ENCODE peak calls at places on chromosomes 6 and 20, in ten cellular contexts. One of them, this sample, is unnamed.

GRCh38 chr6:52263709-52264320 is 19.5 kb upstream of the IL17F start:
- DNase-seq in activated effector memory CD4-positive, alpha-beta T cell treated with anti-CD3 and anti-CD28 coated beads, Interleukin-2, amount 50 U/mL, for 16 hours: peak; percentile 90
- DNase-seq in activated CD8-positive, alpha-beta T cell treated with anti-CD3 and anti-CD28 coated beads for 36 hours: peak; percentile 78
- DNase-seq in GM04504: peak; percentile 33
- DNase-seq in kidney tubule cell: peak; percentile 69
- DNase-seq in CMK: no peak
- DNase-seq in fibroblast of the conjunctiva: peak; percentile 62
- DNase-seq in stimulated activated CD4-positive, alpha-beta T cell treated with anti-CD3 and anti-CD28 coated beads, Interleukin-1b, Interleukin-23, amount 100 ng/mL, for 4 hours: peak; percentile 51
- DNase-seq in K562: peak; percentile 59
- DNase-seq in foreskin fibroblast: peak; percentile 92
- DNase-seq in this sample: peak; percentile 66

GRCh38 chr6:71373943-71374342 is 85.3 kb downstream of the OGFRL1 start:
- DNase-seq in GM04504: no peak
- DNase-seq in activated CD8-positive, alpha-beta T cell treated with anti-CD3 and anti-CD28 coated beads for 36 hours: no peak
- DNase-seq in foreskin fibroblast: no peak
- DNase-seq in activated effector memory CD4-positive, alpha-beta T cell treated with anti-CD3 and anti-CD28 coated beads, Interleukin-2, amount 50 U/mL, for 16 hours: no peak
- DNase-seq in kidney tubule cell: no peak
- DNase-seq in stimulated activated CD4-positive, alpha-beta T cell treated with anti-CD3 and anti-CD28 coated beads, Interleukin-1b, Interleukin-23, amount 100 ng/mL, for 4 hours: no peak
- DNase-seq in K562: no peak
- DNase-seq in CMK: no peak
- DNase-seq in fibroblast of the conjunctiva: no peak
- DNase-seq in this sample: no peak

GRCh38 chr6:103113416-103113815 is 1719.9 kb downstream of the GRIK2 start:
- DNase-seq in K562: no peak
- DNase-seq in foreskin fibroblast: no peak
- DNase-seq in activated effector memory CD4-positive, alpha-beta T cell treated with anti-CD3 and anti-CD28 coated beads, Interleukin-2, amount 50 U/mL, for 16 hours: no peak
- DNase-seq in fibroblast of the conjunctiva: no peak
- DNase-seq in kidney tubule cell: no peak
- DNase-seq in stimulated activated CD4-positive, alpha-beta T cell treated with anti-CD3 and anti-CD28 coated beads, Interleukin-1b, Interleukin-23, amount 100 ng/mL, for 4 hours: no peak
- DNase-seq in CMK: no peak
- DNase-seq in activated CD8-positive, alpha-beta T cell treated with anti-CD3 and anti-CD28 coated beads for 36 hours: no peak
- DNase-seq in GM04504: no peak
- DNase-seq in this sample: no peak

GRCh38 chr20:13105864-13106457 is 97.2 kb downstream of the SPTLC3 start:
- DNase-seq in CMK: no peak
- DNase-seq in stimulated activated CD4-positive, alpha-beta T cell treated with anti-CD3 and anti-CD28 coated beads, Interleukin-1b, Interleukin-23, amount 100 ng/mL, for 4 hours: no peak
- DNase-seq in foreskin fibroblast: peak; percentile 66
- DNase-seq in activated CD8-positive, alpha-beta T cell treated with anti-CD3 and anti-CD28 coated beads for 36 hours: no peak
- DNase-seq in fibroblast of the conjunctiva: peak; percentile 27
- DNase-seq in activated effector memory CD4-positive, alpha-beta T cell treated with anti-CD3 and anti-CD28 coated beads, Interleukin-2, amount 50 U/mL, for 16 hours: no peak
- DNase-seq in GM04504: peak; percentile 4
- DNase-seq in kidney tubule cell: peak; percentile 47
- DNase-seq in K562: peak; percentile 3
- DNase-seq in this sample: peak; percentile 35

GRCh38 chr6:163745566-163746400 is 331.3 kb downstream of the QKI start:
- DNase-seq in GM04504: peak; percentile 74
- DNase-seq in foreskin fibroblast: peak; percentile 20
- DNase-seq in CMK: no peak
- DNase-seq in activated effector memory CD4-positive, alpha-beta T cell treated with anti-CD3 and anti-CD28 coated beads, Interleukin-2, amount 50 U/mL, for 16 hours: no peak
- DNase-seq in fibroblast of the conjunctiva: peak; percentile 48
- DNase-seq in activated CD8-positive, alpha-beta T cell treated with anti-CD3 and anti-CD28 coated beads for 36 hours: no peak
- DNase-seq in stimulated activated CD4-positive, alpha-beta T cell treated with anti-CD3 and anti-CD28 coated beads, Interleukin-1b, Interleukin-23, amount 100 ng/mL, for 4 hours: no peak
- DNase-seq in K562: peak; percentile 35
- DNase-seq in kidney tubule cell: peak; percentile 98
- DNase-seq in this sample: no peak

GRCh38 chr6:159466934-159467333 is 226.1 kb downstream of the SOD2 start:
- DNase-seq in kidney tubule cell: no peak
- DNase-seq in CMK: no peak
- DNase-seq in foreskin fibroblast: no peak
- DNase-seq in stimulated activated CD4-positive, alpha-beta T cell treated with anti-CD3 and anti-CD28 coated beads, Interleukin-1b, Interleukin-23, amount 100 ng/mL, for 4 hours: no peak
- DNase-seq in fibroblast of the conjunctiva: no peak
- DNase-seq in GM04504: no peak
- DNase-seq in K562: no peak
- DNase-seq in activated effector memory CD4-positive, alpha-beta T cell treated with anti-CD3 and anti-CD28 coated beads, Interleukin-2, amount 50 U/mL, for 16 hours: no peak
- DNase-seq in activated CD8-positive, alpha-beta T cell treated with anti-CD3 and anti-CD28 coated beads for 36 hours: no peak
- DNase-seq in this sample: no peak

GRCh38 chr20:47741669-47742345 is 43.5 kb downstream of the SULF2 start:
- DNase-seq in kidney tubule cell: no peak
- DNase-seq in GM04504: no peak
- DNase-seq in activated effector memory CD4-positive, alpha-beta T cell treated with anti-CD3 and anti-CD28 coated beads, Interleukin-2, amount 50 U/mL, for 16 hours: no peak
- DNase-seq in CMK: no peak
- DNase-seq in stimulated activated CD4-positive, alpha-beta T cell treated with anti-CD3 and anti-CD28 coated beads, Interleukin-1b, Interleukin-23, amount 100 ng/mL, for 4 hours: no peak
- DNase-seq in fibroblast of the conjunctiva: no peak
- DNase-seq in activated CD8-positive, alpha-beta T cell treated with anti-CD3 and anti-CD28 coated beads for 36 hours: no peak
- DNase-seq in K562: no peak
- DNase-seq in foreskin fibroblast: no peak
- DNase-seq in this sample: no peak

GRCh38 chr6:12957321-12958051 is 240.9 kb downstream of the PHACTR1 start:
- DNase-seq in CMK: no peak
- DNase-seq in K562: no peak
- DNase-seq in GM04504: no peak
- DNase-seq in fibroblast of the conjunctiva: peak; percentile 60
- DNase-seq in kidney tubule cell: peak; percentile 59
- DNase-seq in stimulated activated CD4-positive, alpha-beta T cell treated with anti-CD3 and anti-CD28 coated beads, Interleukin-1b, Interleukin-23, amount 100 ng/mL, for 4 hours: no peak
- DNase-seq in activated CD8-positive, alpha-beta T cell treated with anti-CD3 and anti-CD28 coated beads for 36 hours: peak; percentile 31
- DNase-seq in activated effector memory CD4-positive, alpha-beta T cell treated with anti-CD3 and anti-CD28 coated beads, Interleukin-2, amount 50 U/mL, for 16 hours: peak; percentile 66
- DNase-seq in foreskin fibroblast: peak; percentile 85
- DNase-seq in this sample: peak; percentile 21

GRCh38 chr20:44439318-44439717 is 36.4 kb upstream of the TTPAL start:
- DNase-seq in CMK: no peak
- DNase-seq in GM04504: no peak
- DNase-seq in stimulated activated CD4-positive, alpha-beta T cell treated with anti-CD3 and anti-CD28 coated beads, Interleukin-1b, Interleukin-23, amount 100 ng/mL, for 4 hours: no peak
- DNase-seq in kidney tubule cell: no peak
- DNase-seq in activated CD8-positive, alpha-beta T cell treated with anti-CD3 and anti-CD28 coated beads for 36 hours: no peak
- DNase-seq in foreskin fibroblast: no peak
- DNase-seq in K562: no peak
- DNase-seq in activated effector memory CD4-positive, alpha-beta T cell treated with anti-CD3 and anti-CD28 coated beads, Interleukin-2, amount 50 U/mL, for 16 hours: no peak
- DNase-seq in fibroblast of the conjunctiva: no peak
- DNase-seq in this sample: no peak

GRCh38 chr6:126797981-126798380 is 320.5 kb upstream of the RSPO3 start:
- DNase-seq in activated effector memory CD4-positive, alpha-beta T cell treated with anti-CD3 and anti-CD28 coated beads, Interleukin-2, amount 50 U/mL, for 16 hours: no peak
- DNase-seq in kidney tubule cell: no peak
- DNase-seq in activated CD8-positive, alpha-beta T cell treated with anti-CD3 and anti-CD28 coated beads for 36 hours: no peak
- DNase-seq in stimulated activated CD4-positive, alpha-beta T cell treated with anti-CD3 and anti-CD28 coated beads, Interleukin-1b, Interleukin-23, amount 100 ng/mL, for 4 hours: no peak
- DNase-seq in fibroblast of the conjunctiva: no peak
- DNase-seq in foreskin fibroblast: peak; percentile 35
- DNase-seq in GM04504: no peak
- DNase-seq in CMK: no peak
- DNase-seq in K562: no peak
- DNase-seq in this sample: no peak

GRCh38 chr6:167079853-167080297 is 43.0 kb upstream of the CCR6 start:
- DNase-seq in CMK: no peak
- DNase-seq in foreskin fibroblast: no peak
- DNase-seq in K562: no peak
- DNase-seq in GM04504: no peak
- DNase-seq in kidney tubule cell: no peak
- DNase-seq in activated CD8-positive, alpha-beta T cell treated with anti-CD3 and anti-CD28 coated beads for 36 hours: peak; percentile 88
- DNase-seq in stimulated activated CD4-positive, alpha-beta T cell treated with anti-CD3 and anti-CD28 coated beads, Interleukin-1b, Interleukin-23, amount 100 ng/mL, for 4 hours: peak; percentile 38
- DNase-seq in activated effector memory CD4-positive, alpha-beta T cell treated with anti-CD3 and anti-CD28 coated beads, Interleukin-2, amount 50 U/mL, for 16 hours: peak; percentile 89
- DNase-seq in fibroblast of the conjunctiva: no peak
- DNase-seq in this sample: peak; percentile 83

GRCh38 chr6:120077489-120077888 is 727.9 kb upstream of the MAN1A1 start:
- DNase-seq in foreskin fibroblast: peak; percentile 1
- DNase-seq in kidney tubule cell: peak; percentile 19
- DNase-seq in CMK: no peak
- DNase-seq in fibroblast of the conjunctiva: peak; percentile 2
- DNase-seq in K562: no peak
- DNase-seq in activated CD8-positive, alpha-beta T cell treated with anti-CD3 and anti-CD28 coated beads for 36 hours: peak; percentile 7
- DNase-seq in GM04504: no peak
- DNase-seq in activated effector memory CD4-positive, alpha-beta T cell treated with anti-CD3 and anti-CD28 coated beads, Interleukin-2, amount 50 U/mL, for 16 hours: no peak
- DNase-seq in stimulated activated CD4-positive, alpha-beta T cell treated with anti-CD3 and anti-CD28 coated beads, Interleukin-1b, Interleukin-23, amount 100 ng/mL, for 4 hours: no peak
- DNase-seq in this sample: no peak

GRCh38 chr20:3010985-3011723 is 32.3 kb upstream of the GNRH2 start:
- DNase-seq in stimulated activated CD4-positive, alpha-beta T cell treated with anti-CD3 and anti-CD28 coated beads, Interleukin-1b, Interleukin-23, amount 100 ng/mL, for 4 hours: peak; percentile 6
- DNase-seq in GM04504: peak; percentile 13
- DNase-seq in activated CD8-positive, alpha-beta T cell treated with anti-CD3 and anti-CD28 coated beads for 36 hours: peak; percentile 38
- DNase-seq in activated effector memory CD4-positive, alpha-beta T cell treated with anti-CD3 and anti-CD28 coated beads, Interleukin-2, amount 50 U/mL, for 16 hours: no peak
- DNase-seq in K562: no peak
- DNase-seq in foreskin fibroblast: peak; percentile 61
- DNase-seq in kidney tubule cell: peak; percentile 65
- DNase-seq in fibroblast of the conjunctiva: no peak
- DNase-seq in CMK: no peak
- DNase-seq in this sample: no peak

GRCh38 chr6:45577836-45578504 is 200.2 kb upstream of the SUPT3H start:
- DNase-seq in CMK: no peak
- DNase-seq in kidney tubule cell: no peak
- DNase-seq in activated CD8-positive, alpha-beta T cell treated with anti-CD3 and anti-CD28 coated beads for 36 hours: no peak
- DNase-seq in foreskin fibroblast: peak; percentile 70
- DNase-seq in activated effector memory CD4-positive, alpha-beta T cell treated with anti-CD3 and anti-CD28 coated beads, Interleukin-2, amount 50 U/mL, for 16 hours: no peak
- DNase-seq in fibroblast of the conjunctiva: no peak
- DNase-seq in stimulated activated CD4-positive, alpha-beta T cell treated with anti-CD3 and anti-CD28 coated beads, Interleukin-1b, Interleukin-23, amount 100 ng/mL, for 4 hours: no peak
- DNase-seq in GM04504: peak; percentile 32
- DNase-seq in K562: no peak
- DNase-seq in this sample: no peak

GRCh38 chr6:131979515-131980337 is 28.6 kb upstream of the CCN2 start:
- DNase-seq in stimulated activated CD4-positive, alpha-beta T cell treated with anti-CD3 and anti-CD28 coated beads, Interleukin-1b, Interleukin-23, amount 100 ng/mL, for 4 hours: no peak
- DNase-seq in foreskin fibroblast: peak; percentile 85
- DNase-seq in GM04504: peak; percentile 56
- DNase-seq in CMK: no peak
- DNase-seq in fibroblast of the conjunctiva: peak; percentile 76
- DNase-seq in activated CD8-positive, alpha-beta T cell treated with anti-CD3 and anti-CD28 coated beads for 36 hours: no peak
- DNase-seq in kidney tubule cell: peak; percentile 84
- DNase-seq in K562: no peak
- DNase-seq in activated effector memory CD4-positive, alpha-beta T cell treated with anti-CD3 and anti-CD28 coated beads, Interleukin-2, amount 50 U/mL, for 16 hours: no peak
- DNase-seq in this sample: no peak

GRCh38 chr20:30286157-30286556 is 971.3 kb upstream of the DEFB115 start:
- DNase-seq in GM04504: no peak
- DNase-seq in K562: peak; percentile 50
- DNase-seq in stimulated activated CD4-positive, alpha-beta T cell treated with anti-CD3 and anti-CD28 coated beads, Interleukin-1b, Interleukin-23, amount 100 ng/mL, for 4 hours: no peak
- DNase-seq in CMK: no peak
- DNase-seq in activated effector memory CD4-positive, alpha-beta T cell treated with anti-CD3 and anti-CD28 coated beads, Interleukin-2, amount 50 U/mL, for 16 hours: no peak
- DNase-seq in fibroblast of the conjunctiva: no peak
- DNase-seq in foreskin fibroblast: no peak
- DNase-seq in kidney tubule cell: no peak
- DNase-seq in activated CD8-positive, alpha-beta T cell treated with anti-CD3 and anti-CD28 coated beads for 36 hours: no peak
- DNase-seq in this sample: no peak

GRCh38 chr20:40670251-40670650 is 18.8 kb downstream of the MAFB start:
- DNase-seq in kidney tubule cell: no peak
- DNase-seq in activated CD8-positive, alpha-beta T cell treated with anti-CD3 and anti-CD28 coated beads for 36 hours: no peak
- DNase-seq in foreskin fibroblast: no peak
- DNase-seq in fibroblast of the conjunctiva: no peak
- DNase-seq in K562: peak; percentile 30
- DNase-seq in CMK: no peak
- DNase-seq in GM04504: no peak
- DNase-seq in activated effector memory CD4-positive, alpha-beta T cell treated with anti-CD3 and anti-CD28 coated beads, Interleukin-2, amount 50 U/mL, for 16 hours: no peak
- DNase-seq in stimulated activated CD4-positive, alpha-beta T cell treated with anti-CD3 and anti-CD28 coated beads, Interleukin-1b, Interleukin-23, amount 100 ng/mL, for 4 hours: no peak
- DNase-seq in this sample: no peak

This sample was measured in GM10248.